ENCODE peak calls at places on chromosomes 5 and 9, in four cellular contexts. P is Panc1, B is K562, T is HepG2. R is an unnamed sample.

GRCh38 chr5:57267796-57268195 is 93.9 kb downstream of the GPBP1 start:
- DNase-seq in B (no peak), T (no peak), P (no peak), R (no peak)

GRCh38 chr9:129036923-129037766 is 719 bp downstream of the MIGA2 start:
- DNase-seq in P (no peak), T (no peak), B (peak; percentile 23), R (no peak)

GRCh38 chr5:93611900-93612898 is 29.2 kb downstream of the NR2F1 start:
- DNase-seq in T (no peak), P (no peak), B (peak; percentile 36), R (no peak)

GRCh38 chr5:170503970-170504525 is at the start of gene KCNIP1:
- DNase-seq in B (no peak), P (no peak), T (no peak), R (no peak)

GRCh38 chr5:178581621-178582020 is 8.6 kb downstream of the COL23A1 start:
- DNase-seq in P (no peak), B (no peak), T (no peak), R (no peak)

GRCh38 chr5:922745-923472 is 30.2 kb downstream of the TRIP13 start:
- DNase-seq in T (no peak), P (no peak), B (no peak), R (no peak)

GRCh38 chr5:171342362-171343111 is 33.5 kb downstream of the TLX3 start:
- DNase-seq in B (peak; percentile 48), P (peak; percentile 24), T (peak; percentile 52), R (peak; percentile 64)

GRCh38 chr9:106613250-106613737 is 249.7 kb upstream of the ZNF462 start:
- DNase-seq in T (no peak), B (no peak), P (no peak), R (no peak)

GRCh38 chr5:1564182-1564748 is 40.5 kb upstream of the LPCAT1 start:
- DNase-seq in T (peak; percentile 84), P (no peak), B (peak; percentile 13), R (peak; percentile 50)

GRCh38 chr9:92686954-92687353 is 17.0 kb upstream of the IPPK start:
- DNase-seq in P (no peak), B (peak; percentile 54), T (peak; percentile 45), R (no peak)

GRCh38 chr9:124259273-124260078 is 1.7 kb downstream of the NEK6 start:
- DNase-seq in P (no peak), B (no peak), T (peak; percentile 91), R (peak; percentile 54)

GRCh38 chr5:416636-416960 is 26.4 kb upstream of the EXOC3 start:
- DNase-seq in T (no peak), B (no peak), P (no peak), R (no peak)

GRCh38 chr5:164555809-164556208 is 1050.4 kb downstream of the MAT2B start:
- DNase-seq in T (no peak), P (no peak), B (no peak), R (no peak)

GRCh38 chr9:72753261-72753893 is 199.5 kb downstream of the ALDH1A1 start:
- DNase-seq in P (peak; percentile 7), T (no peak), B (no peak), R (no peak)

GRCh38 chr9:134139081-134139480 is 3.2 kb downstream of the WDR5 start:
- DNase-seq in B (no peak), P (no peak), T (no peak), R (no peak)

GRCh38 chr5:139845846-139846681 is 50.5 kb downstream of the PSD2 start:
- DNase-seq in B (no peak), T (no peak), P (no peak), R (no peak)

GRCh38 chr5:162209005-162209605 is 141.5 kb downstream of the GABRG2 start:
- DNase-seq in T (peak; percentile 25), B (no peak), P (peak; percentile 2), R (peak; percentile 24)

DNA sequence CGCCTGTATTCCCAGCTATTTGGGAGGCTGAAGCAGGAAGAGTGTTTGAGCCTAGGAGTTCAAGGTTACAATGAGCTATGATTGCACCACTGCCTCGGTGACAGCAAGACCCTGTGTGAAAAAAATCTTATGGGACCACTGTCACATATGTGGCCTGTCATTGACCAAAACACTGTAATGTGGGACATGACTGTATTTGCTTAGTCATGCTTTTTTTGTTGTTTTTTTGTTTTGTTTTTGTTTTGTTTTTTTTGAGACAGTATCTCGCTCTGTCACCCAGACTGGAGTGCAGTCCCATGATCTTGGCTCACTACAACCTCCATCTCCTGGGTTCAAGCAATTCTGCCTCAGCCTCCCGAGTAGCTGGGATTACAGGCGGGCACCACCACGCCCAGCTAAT is 13.5 kb downstream of the POLR1E start:
- DNase-seq in T (no peak), P (no peak), B (no peak), R (no peak)
- TF ChIP-seq TCF7L2 in T (no peak), P (no peak), B (no peak), R (no peak)

GRCh38 chr9:79134654-79135053 is 437.1 kb upstream of the TLE4 start:
- DNase-seq in B (no peak), T (no peak), P (no peak), R (peak; percentile 12)
- TF ChIP-seq TCF7L2 in B (no peak), T (no peak), P (no peak), R (no peak)

DNA sequence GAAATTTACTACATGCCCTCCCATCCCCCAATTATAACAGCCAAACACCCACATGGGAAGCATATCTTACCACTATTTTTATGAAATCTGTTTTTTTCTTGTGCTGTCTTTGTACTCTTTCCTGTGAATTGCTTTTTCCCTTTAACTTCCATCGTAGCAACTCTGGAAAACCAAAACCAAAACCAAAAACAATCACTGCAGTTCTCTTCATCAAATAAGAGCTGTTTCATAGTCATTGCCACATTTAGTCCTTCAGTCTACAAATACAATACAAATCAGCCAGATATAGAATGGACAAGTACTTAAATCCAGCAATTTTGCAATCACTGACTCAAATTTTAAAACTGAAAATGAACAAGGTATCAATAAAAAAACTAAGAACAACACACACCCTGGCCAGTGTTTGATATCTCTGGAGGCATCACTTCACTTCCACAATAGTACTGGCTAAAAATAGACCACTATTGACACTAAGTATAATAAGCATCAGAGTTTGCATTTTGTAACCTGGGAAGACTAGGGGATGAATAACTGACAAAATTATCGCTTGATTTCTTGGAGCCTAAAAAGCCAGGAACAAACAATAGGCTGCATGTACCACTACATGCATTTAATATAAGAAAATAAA is 5.4 kb downstream of the PUM3 start:
- DNase-seq in T (no peak), B (no peak), P (no peak), R (no peak)
- TF ChIP-seq TCF7L2 in T (no peak), B (no peak), P (no peak), R (no peak)

GRCh38 chr9:75893096-75893495 is 2.6 kb downstream of the PCSK5 start:
- DNase-seq in P (no peak), B (no peak), T (no peak), R (no peak)

GRCh38 chr9:75889977-75890540 is 414 bp upstream of the PCSK5 start:
- DNase-seq in T (no peak), B (no peak), P (no peak), R (no peak)

GRCh38 chr9:75892168-75892901 is 1.9 kb downstream of the PCSK5 start:
- DNase-seq in P (no peak), T (no peak), B (no peak), R (no peak)

GRCh38 chr9:75890541-75891276 is at the start of gene PCSK5:
- DNase-seq in P (no peak), B (peak; percentile 47), T (peak; percentile 58), R (peak; percentile 86)

DNA sequence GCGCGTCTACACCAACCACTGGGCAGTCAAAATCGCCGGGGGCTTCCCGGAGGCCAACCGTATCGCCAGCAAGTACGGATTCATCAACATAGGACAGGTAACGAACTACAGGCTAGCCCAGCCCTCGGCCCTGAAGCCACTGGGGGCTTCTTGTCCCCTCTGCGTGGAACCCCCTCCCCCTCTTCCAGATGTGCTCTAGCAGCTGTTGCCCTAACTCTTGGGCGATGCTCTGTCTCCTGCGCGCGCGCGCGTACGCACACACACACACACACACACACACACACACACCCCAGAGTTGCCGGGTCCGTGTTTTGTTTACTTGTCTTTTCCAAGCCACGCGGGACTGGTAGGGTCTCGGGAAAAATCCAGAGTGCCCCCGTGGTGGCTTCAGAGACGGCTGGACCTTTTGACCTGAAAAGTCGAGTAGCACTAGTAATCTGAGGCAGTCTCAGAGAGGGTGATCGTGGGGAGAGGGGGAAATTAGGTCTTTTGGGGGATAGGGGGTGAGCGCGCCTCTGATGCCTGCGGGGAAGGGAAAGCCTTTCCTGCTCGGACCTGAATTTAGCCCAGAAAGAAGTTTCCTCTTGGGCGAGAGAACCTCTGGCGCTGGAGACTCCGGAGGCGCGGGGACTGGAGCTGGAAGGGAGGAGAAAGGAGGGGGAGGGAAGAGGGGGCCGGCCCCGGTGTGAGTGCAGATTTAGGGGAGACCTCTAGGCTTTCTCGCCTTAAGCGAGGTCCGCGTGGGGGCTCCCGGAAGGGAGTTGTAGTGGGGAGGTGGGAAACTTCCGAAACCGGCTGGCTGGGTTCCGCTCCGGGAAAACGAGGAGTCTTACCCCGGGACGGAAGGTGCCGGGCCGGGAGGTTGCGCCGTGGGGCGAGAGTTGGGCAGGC is 1.0 kb downstream of the PCSK5 start:
- DNase-seq in B (no peak), P (no peak), T (no peak), R (peak; percentile 12)
- TF ChIP-seq TCF7L2 in B (no peak), P (no peak), T (no peak), R (no peak)

GRCh38 chr9:82491604-82492003 is 503.0 kb downstream of the SPATA31D1 start:
- DNase-seq in T (no peak), B (no peak), P (no peak), R (no peak)

GRCh38 chr9:82490019-82490499 is 501.5 kb downstream of the SPATA31D1 start:
- DNase-seq in T (no peak), P (no peak), B (no peak), R (no peak)

GRCh38 chr9:82489579-82489915 is 501.0 kb downstream of the SPATA31D1 start:
- DNase-seq in P (no peak), B (no peak), T (no peak), R (no peak)

GRCh38 chr9:82488319-82488701 is 499.7 kb downstream of the SPATA31D1 start:
- DNase-seq in T (no peak), P (no peak), B (no peak), R (no peak)

DNA sequence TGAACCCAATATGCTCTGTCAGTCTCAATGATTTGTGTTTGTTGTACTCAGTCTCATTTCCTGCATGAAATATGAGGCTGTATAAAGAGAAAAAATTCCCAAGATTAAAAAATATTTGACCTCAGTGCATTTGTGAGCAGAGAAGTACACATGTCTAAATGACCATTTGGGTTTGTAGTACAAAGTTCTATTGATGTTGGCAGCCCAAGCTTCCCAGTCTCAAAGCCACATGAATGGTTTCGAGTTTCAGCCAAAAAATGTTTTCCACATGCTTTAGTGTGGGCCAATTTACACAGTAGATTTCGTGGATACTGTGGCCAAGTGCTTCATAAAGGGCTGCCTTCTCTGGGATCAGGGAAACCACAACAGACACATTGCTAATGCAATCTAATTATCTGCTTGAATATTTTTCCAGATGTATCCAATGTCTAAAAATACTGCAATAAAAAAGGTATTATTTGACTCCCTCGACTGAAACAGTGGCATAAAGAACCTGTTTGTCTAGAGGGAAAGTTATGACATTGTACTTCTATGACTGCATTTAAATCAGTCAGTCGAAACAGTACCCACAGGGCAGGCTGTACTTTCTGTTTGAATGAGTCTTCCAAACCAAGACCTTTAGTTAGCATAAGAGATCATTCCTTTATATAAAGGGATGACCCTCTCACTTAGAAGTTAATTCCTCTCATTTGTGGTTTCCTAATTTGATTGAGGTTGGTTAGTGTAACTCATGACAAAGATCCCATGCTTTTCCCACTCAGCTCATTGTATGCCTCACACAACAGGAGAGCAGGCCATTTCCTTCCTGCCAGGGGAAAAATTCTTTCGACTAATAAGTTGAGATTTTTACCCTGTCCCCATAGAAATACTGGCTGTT is 500.4 kb downstream of the SPATA31D1 start:
- DNase-seq in P (no peak), T (peak; percentile 80), B (no peak), R (no peak)
- TF ChIP-seq TCF7L2 in P (no peak), T (no peak), B (no peak), R (no peak)